ENCODE peak calls at places on chromosomes 3 and 15, in five cellular contexts. O is transverse colon, S is gastrocnemius medialis, W is fibroblast of lung, H is ovary. C is an unnamed sample. For H3K4me1, the result is how much of the 10 kb centered on the place peaks cover.

GRCh38 chr3:189401196-189401595 is 229.4 kb downstream of the TPRG1 start:
- DNase-seq in O (no peak), S (no peak), W (no peak), H (no peak), C (no peak)

GRCh38 chr15:74977599-74977998 is 17.8 kb upstream of the SCAMP5 start:
- DNase-seq in O (no peak), S (no peak), W (no peak), H (no peak), C (no peak)

GRCh38 chr15:40454904-40455391 is 14.2 kb downstream of the BAHD1 start:
- DNase-seq in O (no peak), S (no peak), W (peak), H (no peak), C (peak)

GRCh38 chr3:111069974-111070751 is 1.5 kb upstream of the NECTIN3 start:
- DNase-seq in O (peak), S (no peak), W (peak), H (peak), C (peak)

GRCh38 chr3:186790261-186790981 is 7.0 kb downstream of the EIF4A2 start:
- DNase-seq in O (no peak), S (no peak), W (peak), H (no peak), C (no peak)

GRCh38 chr15:74541494-74542191 is 623 bp downstream of the ARID3B start:
- DNase-seq in O (peak), S (peak), W (peak), H (peak), C (peak)

GRCh38 chr3:113436794-113437193 is 4.5 kb downstream of the CFAP44 start:
- DNase-seq in O (no peak), S (no peak), W (peak), H (no peak), C (peak)

GRCh38 chr3:37940242-37940908 is 50.2 kb upstream of the VILL start:
- DNase-seq in O (no peak), S (no peak), W (no peak), H (no peak), C (no peak)

GRCh38 chr3:37646865-37647264 is 214.8 kb upstream of the CTDSPL start:
- DNase-seq in O (no peak), S (no peak), W (no peak), H (no peak), C (no peak)

GRCh38 chr3:54710954-54711353 is 216.9 kb downstream of the LRTM1 start:
- DNase-seq in O (peak), S (no peak), W (no peak), H (no peak), C (no peak)

GRCh38 chr15:58864602-58865419 is 68.7 kb downstream of the SLTM start:
- DNase-seq in O (no peak), S (no peak), W (peak), H (peak), C (peak)

GRCh38 chr3:62197613-62198012 is 175.7 kb downstream of the FEZF2 start:
- DNase-seq in O (no peak), S (no peak), W (no peak), H (no peak), C (no peak)

GRCh38 chr3:101685870-101686307 is 629 bp downstream of the RPL24 start:
- DNase-seq in O (no peak), S (no peak), W (no peak), H (no peak), C (peak)

GRCh38 chr3:63912768-63913588 is 795 bp upstream of the SCAANT1 start:
- DNase-seq in O (peak), S (peak), W (peak), H (peak), C (peak)

GRCh38 chr3:72258366-72258765 is 473.4 kb upstream of the PROK2 start:
- DNase-seq in O (no peak), S (no peak), W (no peak), H (no peak), C (no peak)

GRCh38 chr3:177318559-177318958 is 121.3 kb upstream of the TBL1XR1 start:
- DNase-seq in O (no peak), S (no peak), W (no peak), H (no peak), C (no peak)

GRCh38 chr3:73427018-73427750 is 197.6 kb downstream of the PDZRN3 start:
- DNase-seq in O (no peak), S (no peak), W (no peak), H (no peak), C (no peak)

GRCh38 chr3:131350506-131350905 is 31.1 kb upstream of the NUDT16 start:
- DNase-seq in O (no peak), S (no peak), W (no peak), H (no peak), C (no peak)

GRCh38 chr3:178778579-178778978 is 242.3 kb downstream of the KCNMB2 start:
- DNase-seq in O (no peak), S (no peak), W (no peak), H (no peak), C (no peak)

GRCh38 chr3:189655617-189656016 is 24.4 kb downstream of the TP63 start:
- DNase-seq in O (no peak), S (no peak), W (no peak), H (no peak), C (no peak)

GRCh38 chr3:29324180-29324651 is 43.3 kb downstream of the RBMS3 start:
- DNase-seq in O (peak), S (peak), W (peak), H (peak), C (peak)

GRCh38 chr3:190306513-190307163 is 15.6 kb downstream of the CLDN1 start:
- DNase-seq in O (no peak), S (peak), W (peak), H (no peak), C (peak)

GRCh38 chr15:87604857-87605446 is 651.6 kb downstream of the NTRK3 start:
- DNase-seq in O (no peak), S (no peak), W (peak), H (no peak), C (peak)

DNA sequence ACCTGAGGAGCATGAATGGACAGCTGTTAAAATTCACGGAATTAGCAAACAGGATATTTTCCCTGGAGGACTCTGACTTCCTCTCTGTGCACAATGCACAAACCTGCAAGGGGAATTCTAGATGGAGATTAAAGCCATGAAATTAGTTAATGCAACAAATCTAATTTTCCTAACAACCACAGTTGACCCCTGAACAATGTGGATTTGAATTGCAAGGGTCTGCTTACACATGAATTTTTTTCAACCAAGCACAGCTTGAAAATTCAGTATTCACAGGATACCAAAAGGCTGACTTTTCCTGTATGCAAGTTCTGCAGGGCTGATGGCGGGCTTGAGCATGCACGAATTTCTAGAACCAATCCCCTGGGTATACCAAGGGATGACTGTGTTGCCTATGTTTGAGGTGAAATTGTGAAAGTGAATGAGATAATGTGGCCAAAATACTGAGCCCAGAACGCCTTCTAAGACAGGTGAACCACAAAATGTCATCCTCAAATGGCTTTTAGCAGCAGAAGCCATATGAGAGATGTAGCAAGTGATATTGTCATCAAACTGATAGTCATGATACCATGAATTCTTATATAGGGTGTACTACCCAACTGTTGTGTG is 52.5 kb downstream of the COL8A1 start:
- DNase-seq in O (no peak), S (no peak), W (no peak), H (no peak), C (no peak)
- H3K4me1 ChIP-seq in O (under half), S (under half), W (under half), H (under half), C (under half)

GRCh38 chr3:127678611-127679533 is 6.1 kb downstream of the ABTB1 start:
- DNase-seq in O (no peak), S (peak), W (no peak), H (peak), C (no peak)

GRCh38 chr3:127680790-127681189 is 8.0 kb downstream of the ABTB1 start:
- DNase-seq in O (no peak), S (no peak), W (no peak), H (peak), C (no peak)

GRCh38 chr3:127680146-127680661 is 7.5 kb downstream of the ABTB1 start:
- DNase-seq in O (no peak), S (no peak), W (no peak), H (peak), C (no peak)

GRCh38 chr3:127678315-127678599 is 5.5 kb downstream of the ABTB1 start:
- DNase-seq in O (no peak), S (no peak), W (no peak), H (no peak), C (no peak)

DNA sequence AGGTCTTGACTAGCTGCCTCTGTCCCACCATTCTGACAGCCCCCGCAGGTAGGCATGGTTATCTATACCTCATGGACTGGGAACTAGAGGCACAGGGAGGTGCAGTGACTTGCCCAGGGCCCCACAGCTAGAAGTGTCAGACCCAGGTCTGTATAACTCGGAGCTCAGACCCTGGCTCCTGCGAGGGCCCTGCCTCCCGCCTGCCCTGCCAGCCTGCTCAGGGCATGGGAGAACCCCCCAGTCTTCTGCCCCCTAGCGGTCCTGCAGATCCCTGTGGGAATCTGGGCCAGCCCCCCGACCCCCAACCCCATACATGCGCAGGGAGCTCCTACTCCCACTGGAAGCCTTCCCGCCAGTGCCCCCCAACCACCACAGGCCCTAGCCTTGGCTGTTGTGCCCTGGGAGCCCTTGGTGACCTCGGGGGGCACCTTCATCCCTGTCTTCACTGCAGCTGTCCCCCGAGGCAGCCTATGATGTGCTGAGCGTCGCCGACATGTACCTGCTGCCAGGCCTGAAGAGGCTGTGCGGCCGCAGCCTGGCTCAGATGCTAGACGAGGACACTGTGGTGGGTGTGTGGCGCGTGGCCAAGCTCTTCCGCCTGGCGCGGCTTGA is 6.9 kb downstream of the ABTB1 start:
- DNase-seq in O (no peak), S (no peak), W (no peak), H (peak), C (no peak)
- TF ChIP-seq CTCF in O (no peak), S (no peak), W (peak), H (no peak), C (peak)

GRCh38 chr3:138682674-138683073 is 74.1 kb downstream of the FAIM start:
- DNase-seq in O (no peak), S (no peak), W (no peak), H (no peak), C (no peak)
- H3K4me1 ChIP-seq in O (under half), S (under half), W (under half), H (under half), C (under half)

DNA sequence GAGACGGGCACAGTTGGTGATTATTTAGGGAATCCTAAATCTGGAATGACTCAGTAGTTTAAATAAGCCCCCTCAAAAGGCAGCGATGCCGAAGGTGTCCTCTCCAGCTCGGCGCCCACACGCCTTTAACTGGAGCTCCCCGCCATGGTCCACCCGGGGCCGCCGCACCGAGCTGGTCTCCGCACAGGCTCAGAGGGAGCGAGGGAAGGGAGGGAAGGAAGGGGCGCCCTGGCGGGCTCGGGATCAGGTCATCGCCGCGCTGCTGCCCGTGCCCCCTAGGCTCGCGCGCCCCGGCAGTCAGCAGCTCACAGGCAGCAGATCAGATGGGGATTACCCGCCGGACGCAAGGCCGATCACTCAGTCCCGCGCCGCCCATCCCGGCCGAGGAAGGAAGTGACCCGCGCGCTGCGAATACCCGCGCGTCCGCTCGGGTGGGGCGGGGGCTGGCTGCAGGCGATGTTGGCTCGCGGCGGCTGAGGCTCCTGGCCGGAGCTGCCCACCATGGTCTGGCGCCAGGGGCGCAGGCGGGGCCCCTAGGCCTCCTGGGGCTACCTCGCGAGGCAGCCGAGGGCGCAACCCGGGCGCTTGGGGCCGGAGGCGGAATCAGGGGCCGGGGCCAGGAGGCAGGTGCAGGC is 318.0 kb downstream of the FGF12 start:
- DNase-seq in O (no peak), S (no peak), W (peak), H (peak), C (peak)
- TF ChIP-seq CTCF in O (no peak), S (no peak), W (no peak), H (no peak), C (no peak)

GRCh38 chr3:66497982-66498671 is 2.7 kb downstream of the LRIG1 start:
- DNase-seq in O (no peak), S (no peak), W (no peak), H (no peak), C (no peak)

GRCh38 chr3:66496731-66497130 is 4.1 kb downstream of the LRIG1 start:
- DNase-seq in O (no peak), S (no peak), W (no peak), H (no peak), C (no peak)

GRCh38 chr3:66495633-66496032 is 5.2 kb downstream of the LRIG1 start:
- DNase-seq in O (peak), S (no peak), W (no peak), H (no peak), C (no peak)

GRCh38 chr3:66498718-66499611 is 1.9 kb downstream of the LRIG1 start:
- DNase-seq in O (no peak), S (no peak), W (peak), H (peak), C (no peak)

DNA sequence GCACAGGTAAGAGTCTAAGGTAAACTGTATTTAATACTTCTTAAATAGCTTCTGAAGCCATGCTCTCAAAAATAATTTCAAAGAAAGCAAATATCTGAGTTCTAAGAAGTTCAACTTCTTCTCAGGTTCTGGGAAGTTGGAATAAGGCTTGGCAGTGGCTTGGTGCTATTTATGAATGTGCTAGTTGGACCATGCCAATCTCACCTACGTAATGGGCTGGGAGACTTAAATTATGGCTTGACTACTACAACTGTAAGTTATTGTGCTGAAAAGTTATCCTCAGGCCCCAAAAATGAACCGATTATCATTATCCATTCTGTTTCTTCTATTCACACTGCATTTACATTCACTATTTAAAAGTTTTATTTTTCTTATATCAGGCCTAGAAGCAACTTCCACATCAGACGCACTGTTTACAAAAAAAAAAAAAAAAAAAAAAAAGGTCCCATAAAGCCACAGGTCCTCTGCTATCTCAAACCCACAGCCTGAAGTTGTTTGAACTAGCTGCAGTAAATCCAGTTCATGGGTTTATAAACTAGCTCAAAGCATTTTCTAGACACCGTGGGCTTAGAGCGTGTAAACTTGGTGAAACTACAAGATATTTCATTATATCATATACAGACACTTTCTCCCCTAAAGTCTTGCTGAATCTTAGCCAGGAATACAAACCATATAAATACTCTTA is 3.4 kb downstream of the LRIG1 start:
- DNase-seq in O (no peak), S (no peak), W (no peak), H (no peak), C (no peak)
- H3K4me1 ChIP-seq in O (under half), S (half or more), W (under half), H (under half), C (under half)

DNA sequence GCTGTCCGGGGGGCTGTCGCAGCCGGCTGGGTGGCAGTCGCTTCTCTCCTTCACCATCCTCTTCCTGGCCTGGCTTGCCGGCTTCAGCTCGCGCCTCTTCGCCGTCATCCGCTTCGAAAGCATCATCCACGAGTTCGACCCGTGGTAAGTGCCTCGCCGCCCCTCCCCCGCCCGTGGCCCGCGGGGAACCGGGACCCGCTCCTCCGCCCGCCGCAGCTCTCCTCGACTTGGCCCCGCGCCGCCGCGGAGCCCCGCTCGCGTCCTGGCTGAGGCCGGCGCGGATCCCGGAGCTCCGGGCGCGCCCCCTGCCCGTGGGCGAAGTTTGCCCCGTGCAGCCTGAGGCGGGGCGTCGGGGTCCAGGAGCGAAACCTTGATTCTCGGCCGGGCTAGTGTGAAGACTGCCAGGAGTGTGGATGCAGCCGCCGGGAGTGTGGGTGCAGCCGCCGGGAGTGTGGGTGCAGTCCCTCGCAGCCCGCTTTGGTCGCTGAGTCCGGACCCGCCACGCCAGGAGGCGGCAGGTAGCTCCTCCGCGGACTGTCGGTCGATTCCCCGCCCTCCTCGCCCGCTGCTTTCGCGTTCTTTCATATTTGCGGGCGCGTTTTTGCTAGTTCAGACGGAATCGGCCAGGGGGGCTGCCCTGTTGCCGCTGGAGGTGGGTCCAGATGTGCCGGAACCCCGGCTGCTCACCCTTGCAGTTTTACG is 595 bp downstream of the STT3B start:
- DNase-seq in O (peak), S (peak), W (peak), H (peak), C (peak)
- TF ChIP-seq CTCF in O (no peak), S (no peak), W (no peak), H (no peak), C (peak)

DNA sequence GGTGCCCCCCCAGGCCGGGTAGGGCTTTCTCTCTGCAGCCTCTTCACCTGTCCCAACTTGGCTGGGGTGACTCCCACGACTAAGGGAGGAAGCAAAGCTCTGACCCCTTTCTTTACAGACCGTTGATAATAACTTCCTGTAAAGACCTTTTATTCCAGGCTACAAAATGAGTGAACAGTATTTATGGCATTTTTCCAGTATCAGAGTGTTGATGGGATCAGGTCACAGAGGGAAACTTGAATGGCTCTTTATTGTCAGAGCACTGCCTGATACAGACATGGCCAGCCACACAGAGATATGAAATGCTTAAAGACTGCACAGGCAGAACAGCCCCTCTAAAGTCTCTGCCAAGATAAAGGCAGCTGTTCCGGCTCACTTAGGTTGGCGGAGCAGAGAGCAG is 1033.9 kb upstream of the NR2F2 start:
- DNase-seq in O (no peak), S (no peak), W (no peak), H (no peak), C (no peak)
- H3K4me1 ChIP-seq in O (under half), S (under half), W (under half), H (under half), C (under half)

DNA sequence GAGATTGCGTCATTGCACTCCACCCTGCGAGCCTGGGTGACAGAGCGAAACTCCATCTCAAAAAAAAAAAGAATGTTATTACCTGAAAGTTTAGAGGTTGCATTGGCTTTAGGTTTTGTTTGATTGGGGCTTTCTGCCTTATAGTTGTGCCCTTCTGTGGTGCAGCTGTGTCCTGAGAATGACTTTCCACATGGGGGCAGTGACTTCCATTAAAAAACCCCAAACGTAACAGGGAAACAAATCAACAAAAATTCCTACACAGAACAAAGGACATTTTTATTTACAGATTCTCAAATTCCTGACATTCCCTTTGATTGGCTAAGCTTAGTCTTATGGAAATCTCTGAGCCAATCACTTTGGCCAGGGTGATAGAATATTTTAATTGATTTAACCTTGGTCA is 154.1 kb upstream of the GPR149 start:
- DNase-seq in O (no peak), S (no peak), W (no peak), H (no peak), C (no peak)
- TF ChIP-seq CTCF in O (no peak), S (no peak), W (no peak), H (no peak), C (no peak)

C was measured in hepatocyte.